ENCODE peak calls at places on chromosomes 5 and 9, in five cellular contexts. A, B, U, D and S are unnamed samples. For H3K9me3, the result is how much of the 10 kb centered on the place peaks cover.

GRCh38 chr5:111772456-111772855 is 15.5 kb upstream of the NREP start:
- DNase-seq in A (no peak), B (no peak), U (no peak), D (no peak), S (no peak)

GRCh38 chr5:16992444-16992843 is 56.4 kb upstream of the MYO10 start:
- DNase-seq in A (no peak), B (no peak), U (no peak), D (no peak), S (no peak)

GRCh38 chr9:105693435-105694275 is 686 bp upstream of the TMEM38B start:
- DNase-seq in A (no peak), B (no peak), U (no peak), D (no peak), S (no peak)

GRCh38 chr5:6791031-6791577 is 77.9 kb downstream of the TENT4A start:
- DNase-seq in A (no peak), B (no peak), U (no peak), D (no peak), S (no peak)

GRCh38 chr9:17824191-17824926 is 245.5 kb downstream of the SH3GL2 start:
- DNase-seq in A (no peak), B (no peak), U (no peak), D (no peak), S (no peak)

GRCh38 chr5:61840354-61840753 is 465.7 kb upstream of the KIF2A start:
- DNase-seq in A (no peak), B (no peak), U (no peak), D (no peak), S (no peak)

GRCh38 chr9:82149647-82150046 is 161.1 kb downstream of the SPATA31D1 start:
- DNase-seq in A (no peak), B (no peak), U (no peak), D (no peak), S (no peak)

GRCh38 chr9:96067004-96067403 is 191.5 kb downstream of the ERCC6L2 start:
- DNase-seq in A (peak), B (no peak), U (no peak), D (no peak), S (no peak)

DNA sequence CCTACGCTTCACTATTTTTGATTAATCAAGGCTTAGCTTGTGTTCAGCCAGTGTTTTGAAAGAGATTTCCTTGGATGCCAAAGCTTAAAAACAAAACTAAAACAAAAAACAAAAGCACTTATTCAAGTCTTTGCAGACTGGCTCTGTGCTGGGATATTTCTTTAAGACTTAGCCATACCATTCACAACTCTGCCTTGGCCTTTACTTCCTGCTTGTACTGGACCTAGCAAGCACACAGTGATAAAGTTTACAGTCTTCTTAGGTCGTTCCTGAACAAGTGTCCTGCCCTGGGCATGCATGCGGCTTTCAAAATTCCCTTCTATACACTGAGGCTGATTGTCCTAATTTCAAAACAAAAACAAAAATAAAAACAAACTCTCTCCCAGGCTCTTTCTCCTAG is 20.7 kb downstream of the FBXL17 start:
- DNase-seq in A (no peak), B (no peak), U (no peak), D (no peak), S (no peak)
- H3K9me3 ChIP-seq in A (under half), B (under half), U (under half), D (under half), S (under half)

DNA sequence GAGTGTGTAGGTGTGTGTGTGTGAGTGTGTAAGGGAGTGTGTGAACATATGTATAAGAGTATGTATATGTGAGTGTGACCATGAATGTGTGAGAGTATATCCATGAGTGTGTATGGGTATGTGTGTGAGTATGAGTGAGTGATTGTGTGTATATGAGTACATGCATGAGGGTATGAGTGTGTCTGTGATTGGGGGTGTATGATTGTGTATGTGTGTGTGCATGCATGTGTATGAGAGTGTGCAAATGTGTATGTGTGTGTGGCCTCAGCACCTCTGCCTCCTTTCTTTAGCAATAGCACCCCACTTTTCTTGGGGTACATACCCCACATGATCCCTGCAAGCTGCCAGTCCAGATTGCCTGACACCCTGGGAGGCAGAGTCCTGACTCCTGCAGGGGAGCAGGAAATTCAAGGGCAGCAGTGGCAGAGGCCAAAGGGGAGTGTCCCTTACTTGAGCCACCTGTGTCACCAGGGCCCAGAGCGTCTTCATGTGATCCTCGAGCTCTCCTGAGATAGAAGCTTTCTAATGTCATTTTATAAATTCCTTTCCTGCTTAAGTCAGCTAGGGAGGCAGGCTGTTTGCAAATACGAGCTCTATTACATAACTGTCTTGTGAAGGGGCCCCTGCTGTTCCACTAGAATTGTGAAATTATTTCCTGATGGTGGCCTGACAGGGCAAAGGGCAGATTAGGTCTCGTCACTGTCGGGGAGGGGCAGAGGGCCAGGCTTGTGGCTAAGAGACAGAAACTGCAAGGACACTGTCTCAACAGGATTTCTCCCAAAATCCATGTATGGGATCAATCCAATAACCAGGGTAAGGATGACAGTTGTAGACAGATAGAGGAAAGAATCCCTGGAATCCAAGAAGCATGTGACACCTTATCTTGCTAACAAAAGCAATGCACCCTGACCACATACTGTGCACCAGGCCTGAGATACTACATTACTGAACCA is 389.1 kb downstream of the GADD45G start:
- DNase-seq in A (peak), B (no peak), U (no peak), D (no peak), S (no peak)
- TF ChIP-seq POLR2A in A (no peak), B (no peak), U (no peak), D (no peak), S (no peak)

GRCh38 chr9:113222482-113222841 is 1.1 kb downstream of the SLC31A1 start:
- DNase-seq in A (no peak), B (no peak), U (no peak), D (no peak), S (no peak)

GRCh38 chr9:113221003-113221799 is at the start of the genes FKBP15 and SLC31A1:
- DNase-seq in A (peak), B (peak), U (peak), D (peak), S (peak)

GRCh38 chr9:113221800-113222481 is 597 bp downstream of the SLC31A1 start:
- DNase-seq in A (no peak), B (no peak), U (no peak), D (no peak), S (no peak)

GRCh38 chr9:113220467-113221002 is 542 bp downstream of the FKBP15 start:
- DNase-seq in A (no peak), B (no peak), U (no peak), D (no peak), S (no peak)

GRCh38 chr9:113223963-113224362 is 2.6 kb downstream of the SLC31A1 start:
- DNase-seq in A (no peak), B (no peak), U (no peak), D (no peak), S (no peak)
- H3K4me3 ChIP-seq in A (no peak), B (no peak), U (no peak), D (no peak), S (no peak)

DNA sequence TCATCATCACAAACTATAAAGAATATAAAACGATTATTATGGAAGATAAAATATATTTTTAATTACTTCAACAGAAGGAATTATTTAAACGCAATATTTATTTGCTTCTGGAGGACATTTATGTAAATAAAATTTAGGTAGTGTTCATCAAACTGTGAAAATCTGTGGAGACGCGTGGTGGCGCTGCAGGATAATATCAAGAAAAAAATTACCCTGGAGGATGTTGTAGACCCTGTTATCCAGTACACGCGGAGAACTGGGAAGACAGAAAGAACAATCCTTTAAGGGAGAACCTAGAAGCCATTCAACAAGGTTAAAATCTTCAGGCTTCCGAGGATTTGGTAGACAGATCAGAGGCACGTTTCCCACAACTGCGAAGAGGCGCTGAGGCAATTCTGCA is at the start of gene PCDHB12:
- DNase-seq in A (no peak), B (no peak), U (no peak), D (no peak), S (no peak)
- H3K9me3 ChIP-seq in A (under half), B (half or more), U (under half), D (under half), S (half or more)

DNA sequence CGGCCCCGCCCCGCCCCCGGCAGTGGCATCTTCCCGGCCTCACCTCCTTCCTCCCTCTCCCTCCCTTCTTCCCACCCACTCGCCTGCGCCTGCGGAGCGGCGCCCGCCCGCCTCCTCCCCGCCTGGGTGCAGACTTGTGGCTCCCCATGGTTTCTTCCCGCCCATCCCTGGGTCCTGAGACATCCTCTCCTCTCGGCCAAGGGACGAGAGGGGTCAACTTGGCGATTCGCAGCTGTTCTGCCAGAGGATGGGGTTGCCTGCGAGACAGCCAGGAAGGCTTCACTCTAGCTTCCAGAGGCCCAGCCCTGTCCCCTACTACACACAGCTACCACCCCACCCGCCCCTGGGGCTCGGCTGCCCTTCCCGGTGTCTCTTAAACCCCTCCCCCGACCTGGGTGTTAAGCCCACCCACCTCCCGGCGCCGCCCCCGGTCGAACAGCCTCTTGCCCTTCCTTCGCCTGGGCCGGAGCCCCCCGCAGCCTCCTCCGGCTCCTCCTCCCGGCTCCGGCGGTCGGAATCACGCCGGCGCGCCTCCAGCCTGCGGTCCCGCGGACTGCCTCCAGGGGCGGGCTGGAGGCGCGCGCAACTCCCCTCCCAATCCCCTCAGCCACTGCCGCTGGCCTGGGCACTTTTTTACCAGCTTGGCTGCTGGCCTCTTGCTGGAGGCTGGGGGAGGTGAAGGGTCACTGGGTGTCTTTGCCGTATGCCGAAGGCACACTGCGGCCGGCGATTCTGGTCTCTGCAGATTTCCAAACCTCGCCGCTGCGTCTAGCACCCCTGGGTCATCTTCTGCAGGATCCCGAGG is 1.9 kb downstream of the JADE2 start:
- DNase-seq in A (peak), B (peak), U (peak), D (no peak), S (peak)
- TF ChIP-seq POLR2A in A (peak), B (no peak), U (no peak), D (no peak), S (peak)

DNA sequence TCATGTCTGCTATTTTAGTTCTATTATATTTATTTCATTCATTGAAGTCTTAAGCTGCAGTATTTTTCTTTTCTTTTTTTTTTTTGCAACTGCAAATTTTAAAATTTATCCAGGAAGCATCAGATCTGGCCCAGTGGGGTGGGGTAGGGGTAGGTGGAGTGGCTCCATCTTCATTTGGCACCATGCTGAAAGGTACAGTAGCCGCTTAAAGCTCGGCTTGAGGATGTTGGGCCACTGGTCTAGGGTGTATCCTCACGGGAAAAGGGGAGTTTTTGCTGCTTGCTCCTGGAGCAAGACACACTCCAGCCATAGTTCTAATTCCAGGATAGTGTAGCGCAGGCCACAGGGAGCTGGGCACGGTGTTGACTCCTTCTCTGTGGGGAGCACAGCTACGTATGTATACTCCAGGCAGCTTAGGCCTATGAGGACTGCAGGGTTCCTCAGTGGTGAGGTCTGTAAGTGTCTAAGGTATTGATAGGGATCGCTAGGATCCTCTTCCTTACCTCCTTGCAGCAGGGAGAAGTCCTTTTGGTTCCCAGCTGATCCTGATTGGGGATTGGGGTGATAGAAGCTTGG is 22.7 kb downstream of the RCL1 start:
- DNase-seq in A (no peak), B (no peak), U (no peak), D (no peak), S (no peak)
- H3K4me3 ChIP-seq in A (no peak), B (no peak), U (no peak), D (no peak), S (no peak)

DNA sequence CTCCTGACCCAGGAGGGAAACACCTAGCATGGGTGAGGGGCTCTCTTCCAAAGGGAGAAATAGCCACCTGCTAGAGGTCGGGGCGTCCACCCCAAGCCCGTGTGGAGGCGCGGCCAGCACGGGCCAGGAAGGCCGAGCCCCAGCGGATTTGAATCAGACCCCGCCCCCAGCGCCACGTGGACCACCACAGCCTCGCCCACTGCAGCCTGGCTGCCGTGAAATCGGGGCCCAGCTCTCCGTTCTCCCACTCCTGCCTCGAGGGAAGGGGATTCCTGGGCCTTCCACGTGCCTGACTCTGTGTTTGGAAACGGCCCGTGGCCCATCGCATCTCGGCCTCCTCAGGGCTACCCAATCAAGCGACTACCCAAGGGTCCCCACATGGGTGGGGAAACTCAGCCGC is 31.6 kb downstream of the SLC6A18 start:
- DNase-seq in A (no peak), B (no peak), U (no peak), D (no peak), S (no peak)
- H3K9me3 ChIP-seq in A (under half), B (under half), U (under half), D (under half), S (under half)